ENCODE peak calls at places on chromosomes 11 and 22, in ten cellular contexts. Y, L, E, S, G, R, C, F, J and A are unnamed samples.

GRCh38 chr22:20531404-20532181 is 24.2 kb downstream of the MED15 start:
- DNase-seq in Y (no peak), L (peak; percentile 76), E (peak; percentile 90), S (no peak), G (peak; percentile 72), R (peak; percentile 87), C (no peak), F (peak; percentile 52), J (peak; percentile 46), A (no peak)

GRCh38 chr11:71425851-71426250 is 22.3 kb downstream of the DHCR7 start:
- DNase-seq in Y (no peak), L (no peak), E (no peak), S (no peak), G (no peak), R (no peak), C (no peak), F (no peak), J (no peak), A (no peak)

GRCh38 chr22:42742940-42743339 is 22.3 kb upstream of the A4GALT start:
- DNase-seq in Y (no peak), L (no peak), E (no peak), S (no peak), G (no peak), R (no peak), C (no peak), F (peak; percentile 60), J (peak; percentile 64), A (no peak)

GRCh38 chr22:39359659-39360195 is 9.9 kb downstream of the SYNGR1 start:
- DNase-seq in Y (no peak), L (no peak), E (no peak), S (no peak), G (no peak), R (no peak), C (no peak), F (no peak), J (no peak), A (no peak)

GRCh38 chr11:61021661-61022212 is 50.3 kb downstream of the CD6 start:
- DNase-seq in Y (no peak), L (no peak), E (no peak), S (peak; percentile 89), G (peak; percentile 75), R (no peak), C (peak; percentile 39), F (no peak), J (no peak), A (no peak)

GRCh38 chr11:4826425-4826824 is 5.3 kb downstream of the OR51F2 start:
- DNase-seq in Y (no peak), L (no peak), E (peak; percentile 44), S (no peak), G (no peak), R (peak; percentile 18), C (no peak), F (no peak), J (no peak), A (no peak)

GRCh38 chr11:106131998-106132397 is 54.5 kb downstream of the AASDHPPT start:
- DNase-seq in Y (no peak), L (no peak), E (no peak), S (no peak), G (no peak), R (no peak), C (no peak), F (no peak), J (no peak), A (no peak)

GRCh38 chr22:23225724-23226496 is 45.6 kb downstream of the BCR start:
- DNase-seq in Y (no peak), L (no peak), E (no peak), S (peak; percentile 73), G (peak; percentile 77), R (peak; percentile 64), C (no peak), F (peak; percentile 56), J (peak; percentile 62), A (no peak)

GRCh38 chr11:596374-596773 is 19.4 kb downstream of the IRF7 start:
- DNase-seq in Y (no peak), L (no peak), E (no peak), S (no peak), G (no peak), R (no peak), C (no peak), F (no peak), J (no peak), A (no peak)

GRCh38 chr11:69044111-69045013 is 4.4 kb upstream of the TPCN2 start:
- DNase-seq in Y (no peak), L (peak; percentile 82), E (peak; percentile 72), S (no peak), G (peak; percentile 80), R (peak; percentile 77), C (no peak), F (peak; percentile 75), J (peak; percentile 78), A (peak; percentile 29)

GRCh38 chr11:64165482-64165841 is 451 bp downstream of the MACROD1 start:
- DNase-seq in Y (no peak), L (no peak), E (no peak), S (no peak), G (peak; percentile 35), R (no peak), C (no peak), F (peak; percentile 35), J (no peak), A (peak; percentile 33)

GRCh38 chr22:40966683-40967082 is 15.5 kb downstream of the RBX1 start:
- DNase-seq in Y (no peak), L (no peak), E (no peak), S (no peak), G (no peak), R (no peak), C (no peak), F (no peak), J (no peak), A (no peak)

GRCh38 chr22:46251266-46251665 is 1.2 kb upstream of the CDPF1 start:
- DNase-seq in Y (no peak), L (no peak), E (no peak), S (no peak), G (no peak), R (no peak), C (no peak), F (no peak), J (no peak), A (no peak)
- H3K4me3 ChIP-seq in Y (peak overlapping the region; percentile 77), L (peak overlapping the region; percentile 78), E (peak overlapping the region; percentile 1), S (peak overlapping the region; percentile 80), G (no peak overlapping the region), R (peak overlapping the region; percentile 80), C (peak overlapping the region; percentile 75), F (peak overlapping the region; percentile 72), J (peak overlapping the region; percentile 93), A (peak overlapping the region; percentile 67)

DNA sequence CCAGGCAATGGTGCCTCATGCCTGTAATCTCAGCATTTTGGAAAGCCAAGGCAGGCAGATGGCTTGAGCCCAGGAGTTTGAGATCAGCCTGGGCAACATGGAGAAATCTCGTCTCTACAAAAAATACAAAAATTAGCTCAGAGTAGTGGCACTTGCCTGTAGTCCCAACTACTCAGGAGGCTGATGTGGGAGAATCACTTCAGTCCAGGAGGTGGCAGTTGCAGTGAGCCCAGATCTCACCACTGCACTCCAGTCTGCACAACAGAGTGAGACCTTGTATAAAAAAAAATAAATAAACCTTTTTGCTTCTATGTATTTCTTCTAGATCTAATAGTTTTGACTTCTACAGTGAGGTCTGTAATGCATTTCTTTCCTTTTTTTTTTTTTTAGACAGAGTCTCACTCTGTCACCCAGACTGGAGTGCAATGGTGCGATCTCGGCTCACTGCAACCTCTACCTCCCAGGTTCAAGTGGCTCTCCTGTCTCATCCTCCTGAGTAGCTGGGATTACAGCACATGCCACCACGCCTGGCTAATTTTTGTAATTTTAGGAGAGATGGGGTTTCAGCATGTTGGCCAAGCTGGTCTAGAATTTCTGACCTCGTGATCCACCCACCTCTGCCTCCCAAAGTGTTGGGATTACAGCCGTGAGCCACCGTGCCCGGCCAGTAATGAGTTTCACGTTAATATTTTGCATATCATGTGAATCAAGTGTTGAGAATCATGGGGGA is 18.1 kb upstream of the RDX start:
- DNase-seq in Y (no peak), L (no peak), E (no peak), S (no peak), G (no peak), R (no peak), C (no peak), F (no peak), J (no peak), A (no peak)
- TF ChIP-seq CTCF in Y (no peak), L (no peak), E (no peak), S (no peak), G (no peak), R (no peak), C (no peak), F (no peak), J (no peak), A (no peak)

GRCh38 chr22:25187469-25187868 is 12.2 kb upstream of the CRYBB3 start:
- DNase-seq in Y (no peak), L (no peak), E (no peak), S (no peak), G (no peak), R (no peak), C (no peak), F (no peak), J (no peak), A (no peak)
- H3K4me3 ChIP-seq in Y (no peak overlapping the region), L (no peak overlapping the region), E (no peak overlapping the region), S (no peak overlapping the region), G (no peak overlapping the region), R (no peak overlapping the region), C (no peak overlapping the region), F (no peak overlapping the region), J (no peak overlapping the region), A (no peak overlapping the region)

GRCh38 chr11:76459299-76459698 is 14.5 kb downstream of the EMSY start:
- DNase-seq in Y (no peak), L (no peak), E (no peak), S (no peak), G (no peak), R (no peak), C (no peak), F (no peak), J (no peak), A (no peak)
- TF ChIP-seq CTCF in Y (peak; percentile 22), L (peak; percentile 14), E (peak; percentile 21), S (no peak), G (peak; percentile 53), R (peak; percentile 45), C (no peak), F (no peak), J (peak; percentile 50), A (peak; percentile 4)

GRCh38 chr11:46382644-46383403 is 1.4 kb downstream of the MDK start:
- DNase-seq in Y (no peak), L (no peak), E (peak; percentile 46), S (no peak), G (no peak), R (no peak), C (no peak), F (no peak), J (no peak), A (no peak)
- H3K4me3 ChIP-seq in Y (no peak overlapping the region), L (peak overlapping the region; percentile 69), E (peak overlapping the region; percentile 30), S (peak overlapping the region; percentile 53), G (no peak overlapping the region), R (peak overlapping the region; percentile 55), C (no peak overlapping the region), F (no peak overlapping the region), J (peak overlapping the region; percentile 79), A (no peak overlapping the region)

GRCh38 chr22:48576333-48577013 is 1251.2 kb downstream of the BRD1 start:
- DNase-seq in Y (no peak), L (peak; percentile 83), E (no peak), S (no peak), G (no peak), R (no peak), C (no peak), F (no peak), J (no peak), A (no peak)
- TF ChIP-seq CTCF in Y (no peak), L (peak; percentile 66), E (no peak), S (no peak), G (peak; percentile 16), R (peak; percentile 11), C (no peak), F (peak; percentile 34), J (peak; percentile 57), A (no peak)